ENCODE peak calls at places on chromosomes 7 and 10, in ten cellular contexts. T is B cell, R is brain microvascular endothelial cell, V is breast epithelium, D is GM12865, U is heart right ventricle, B is cardiac fibroblast, L is astrocyte of the spinal cord, K is fibroblast of pulmonary artery, Q is AG09319. G is an unnamed sample.

GRCh38 chr7:149267733-149268132 is 5.7 kb downstream of the ZNF783 start:
- DNase-seq in T (no peak), R (no peak), V (no peak), D (no peak), U (no peak), B (no peak), L (no peak), K (no peak), Q (no peak), G (no peak)

GRCh38 chr10:6083523-6084475 is 5.0 kb upstream of the RBM17 start:
- DNase-seq in T (no peak), R (no peak), V (no peak), D (no peak), U (no peak), B (peak), L (no peak), K (peak), Q (no peak), G (no peak)

GRCh38 chr7:3892686-3893085 is 591.6 kb downstream of the SDK1 start:
- DNase-seq in T (no peak), R (no peak), V (no peak), D (no peak), U (no peak), B (no peak), L (no peak), K (no peak), Q (no peak), G (no peak)

GRCh38 chr7:50664937-50665336 is 99.7 kb upstream of the DDC start:
- DNase-seq in T (no peak), R (no peak), V (no peak), D (peak), U (no peak), B (no peak), L (no peak), K (no peak), Q (no peak), G (no peak)

GRCh38 chr7:102916881-102917280 is 4.1 kb downstream of the LRRC17 start:
- DNase-seq in T (no peak), R (peak), V (no peak), D (no peak), U (no peak), B (no peak), L (peak), K (peak), Q (no peak), G (no peak)

GRCh38 chr7:36224916-36225858 is 72.1 kb downstream of the EEPD1 start:
- DNase-seq in T (no peak), R (no peak), V (no peak), D (no peak), U (no peak), B (peak), L (no peak), K (peak), Q (no peak), G (no peak)

GRCh38 chr10:98425511-98426352 is 10.8 kb upstream of the PYROXD2 start:
- DNase-seq in T (peak), R (peak), V (no peak), D (peak), U (no peak), B (peak), L (peak), K (peak), Q (no peak), G (peak)

GRCh38 chr10:49595713-49596492 is 14.2 kb upstream of the SLC18A3 start:
- DNase-seq in T (no peak), R (no peak), V (no peak), D (no peak), U (no peak), B (peak), L (no peak), K (peak), Q (no peak), G (no peak)

GRCh38 chr10:14263041-14263440 is 67.7 kb downstream of the FRMD4A start:
- DNase-seq in T (no peak), R (no peak), V (no peak), D (no peak), U (no peak), B (no peak), L (no peak), K (no peak), Q (no peak), G (no peak)

GRCh38 chr7:27110163-27110976 is 7.9 kb upstream of the HOXA2 start:
- DNase-seq in T (peak), R (no peak), V (no peak), D (no peak), U (no peak), B (peak), L (peak), K (peak), Q (no peak), G (no peak)

GRCh38 chr7:155959894-155960293 is 147.6 kb upstream of the SHH start:
- DNase-seq in T (no peak), R (peak), V (no peak), D (no peak), U (no peak), B (no peak), L (peak), K (no peak), Q (no peak), G (no peak)

GRCh38 chr7:20323587-20323986 is 7.1 kb upstream of the ITGB8 start:
- DNase-seq in T (no peak), R (no peak), V (no peak), D (no peak), U (no peak), B (no peak), L (no peak), K (peak), Q (no peak), G (no peak)

GRCh38 chr7:140425718-140426117 is 21.9 kb downstream of the RAB19 start:
- DNase-seq in T (no peak), R (no peak), V (no peak), D (no peak), U (no peak), B (no peak), L (no peak), K (no peak), Q (no peak), G (no peak)

GRCh38 chr7:15007507-15007906 is 105.0 kb upstream of the DGKB start:
- DNase-seq in T (no peak), R (no peak), V (no peak), D (peak), U (no peak), B (no peak), L (no peak), K (peak), Q (no peak), G (no peak)

DNA sequence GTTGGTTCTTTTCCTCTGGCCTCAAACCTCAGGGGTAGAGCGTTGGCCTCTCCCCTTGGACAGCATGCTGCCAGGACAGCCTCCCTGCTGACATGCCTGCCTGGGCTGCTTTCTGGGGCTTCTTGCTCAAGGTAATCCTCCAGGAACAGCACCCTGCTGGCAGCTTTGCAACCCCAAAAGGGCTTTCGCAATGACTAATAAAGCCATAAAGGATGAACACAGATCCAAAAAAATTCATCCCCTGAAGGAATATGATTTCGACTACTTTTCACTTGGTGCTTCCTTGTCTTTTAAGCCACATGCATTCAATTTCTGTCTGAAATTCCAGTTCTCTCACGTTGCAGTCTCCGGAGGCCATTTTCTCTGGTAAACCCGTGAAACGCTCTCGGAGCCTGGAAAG is 15.1 kb upstream of the SH3PXD2A start:
- DNase-seq in T (no peak), R (no peak), V (peak), D (no peak), U (no peak), B (peak), L (peak), K (no peak), Q (no peak), G (no peak)
- TF ChIP-seq CTCF in T (no peak), R (peak), V (no peak), D (no peak), U (no peak), B (peak), L (no peak), K (no peak), Q (no peak), G (no peak)

GRCh38 chr7:41130021-41130420 is 572.9 kb downstream of the INHBA start:
- DNase-seq in T (no peak), R (no peak), V (no peak), D (no peak), U (no peak), B (no peak), L (no peak), K (no peak), Q (no peak), G (no peak)

GRCh38 chr7:41131956-41132355 is 570.9 kb downstream of the INHBA start:
- DNase-seq in T (no peak), R (no peak), V (no peak), D (peak), U (no peak), B (no peak), L (no peak), K (no peak), Q (no peak), G (no peak)

GRCh38 chr7:41134242-41134872 is 568.5 kb downstream of the INHBA start:
- DNase-seq in T (no peak), R (peak), V (no peak), D (peak), U (no peak), B (peak), L (peak), K (peak), Q (no peak), G (peak)

GRCh38 chr7:41133700-41134099 is 569.2 kb downstream of the INHBA start:
- DNase-seq in T (no peak), R (no peak), V (no peak), D (peak), U (no peak), B (no peak), L (no peak), K (no peak), Q (no peak), G (no peak)

DNA sequence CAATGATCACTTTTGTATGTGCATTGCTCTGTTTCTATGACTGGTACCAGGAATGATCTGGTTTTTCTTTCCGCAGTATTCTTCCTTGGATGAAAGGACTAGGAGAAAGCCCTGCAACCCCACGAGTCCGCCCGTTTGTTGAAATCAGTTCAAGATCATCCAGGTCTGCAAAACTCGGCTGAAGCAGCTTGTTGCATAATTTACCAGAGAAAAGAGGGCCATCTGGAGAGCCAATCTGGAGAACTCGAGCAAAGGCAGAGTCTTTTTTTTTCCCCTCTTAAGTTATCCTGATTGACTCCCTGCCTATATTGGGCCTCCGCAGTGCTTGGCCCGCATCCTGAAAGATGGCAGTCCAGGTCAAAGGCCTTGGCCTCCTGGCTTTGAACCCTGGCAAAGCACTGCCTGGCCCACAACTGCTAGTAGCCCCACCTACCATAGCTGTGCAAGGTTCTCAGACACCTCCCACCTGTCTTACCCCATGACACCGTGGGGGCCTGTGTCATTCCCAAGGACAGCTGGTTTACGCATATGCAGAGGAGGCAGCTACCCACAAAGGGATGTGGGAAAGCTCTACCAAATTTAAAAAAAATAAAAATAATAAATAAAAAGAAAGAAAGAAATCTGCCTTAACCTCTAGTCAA is 572.2 kb downstream of the INHBA start:
- DNase-seq in T (no peak), R (no peak), V (no peak), D (no peak), U (no peak), B (no peak), L (no peak), K (no peak), Q (no peak), G (no peak)
- TF ChIP-seq CTCF in T (no peak), R (no peak), V (no peak), D (no peak), U (no peak), B (no peak), L (no peak), K (no peak), Q (no peak), G (no peak)

DNA sequence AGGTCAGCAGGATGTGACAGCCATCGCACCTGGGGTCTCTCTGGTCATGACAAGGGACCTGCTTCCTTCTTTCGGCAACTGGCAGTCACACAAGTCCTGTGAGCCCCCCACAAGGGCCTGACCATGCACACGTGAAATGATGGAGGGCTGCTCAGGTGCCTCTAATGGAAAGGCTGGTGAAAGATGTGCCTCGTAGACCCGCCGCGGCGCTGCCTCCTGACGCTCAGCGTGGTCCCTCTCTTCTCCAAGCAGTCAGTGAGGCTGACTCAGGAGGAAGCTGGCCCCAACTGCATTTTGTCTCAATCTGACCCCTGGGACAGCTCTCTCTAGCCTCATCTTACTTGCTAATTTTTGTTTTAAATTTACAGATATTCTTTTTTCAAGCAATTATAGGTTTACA is 101.0 kb downstream of the MAD1L1 start:
- DNase-seq in T (no peak), R (no peak), V (no peak), D (no peak), U (no peak), B (no peak), L (no peak), K (no peak), Q (no peak), G (no peak)
- TF ChIP-seq CTCF in T (no peak), R (no peak), V (no peak), D (no peak), U (no peak), B (no peak), L (no peak), K (no peak), Q (no peak), G (no peak)

DNA sequence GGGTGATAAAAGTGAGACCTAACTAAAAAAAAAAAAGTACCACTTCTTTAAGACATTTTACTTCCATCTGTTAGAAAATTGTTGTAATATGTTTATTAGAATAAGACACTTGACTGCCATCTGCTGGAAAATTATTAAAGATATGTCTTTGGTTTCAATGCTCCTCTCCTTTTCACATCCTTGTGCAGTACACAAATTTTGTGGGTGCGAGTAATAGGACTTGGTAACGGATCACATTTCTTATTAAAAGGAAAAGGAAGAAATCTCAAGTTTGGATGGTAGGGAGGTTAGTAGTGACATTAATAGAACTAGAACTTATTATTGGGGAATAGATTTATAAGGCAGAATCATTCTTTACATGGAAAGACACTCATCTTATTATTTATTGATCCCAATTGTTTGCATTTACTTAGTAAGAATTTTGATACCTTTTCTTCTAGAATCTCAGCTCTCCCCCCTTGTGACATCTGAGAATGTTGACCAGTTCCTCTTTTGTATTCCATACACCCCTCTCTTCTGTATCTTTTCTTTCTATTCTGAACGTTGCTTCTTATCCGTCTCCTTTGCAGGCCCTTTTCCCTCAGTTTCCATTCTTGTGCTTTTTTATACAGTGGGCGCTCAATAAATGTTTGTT is 43.0 kb upstream of the RPA3 start:
- DNase-seq in T (no peak), R (no peak), V (no peak), D (peak), U (no peak), B (peak), L (peak), K (peak), Q (no peak), G (no peak)
- TF ChIP-seq CTCF in T (peak), R (peak), V (peak), D (peak), U (peak), B (peak), L (peak), K (peak), Q (peak), G (peak)

G was measured in GM13976.